ENCODE peak calls at places on chromosomes 4 and X, in four cellular contexts. One of them, this sample, is unnamed.

GRCh38 chr4:148445071-148445902 is 3.1 kb upstream of the NR3C2 start:
- DNase-seq in SK-N-SH: peak; percentile 72
- DNase-seq in H1: no peak
- DNase-seq in GM12878: no peak
- DNase-seq in this sample: peak; percentile 37

GRCh38 chr4:97653701-97654100 is 489.6 kb downstream of the STPG2 start:
- DNase-seq in SK-N-SH: no peak
- DNase-seq in H1: no peak
- DNase-seq in GM12878: no peak
- DNase-seq in this sample: no peak

GRCh38 chrX:118968031-118968430 is 6.4 kb upstream of the LONRF3 start:
- DNase-seq in SK-N-SH: no peak
- DNase-seq in H1: no peak
- DNase-seq in GM12878: no peak
- DNase-seq in this sample: no peak

GRCh38 chr4:8703401-8703696 is 110.8 kb downstream of the CPZ start:
- DNase-seq in SK-N-SH: no peak
- DNase-seq in H1: no peak
- DNase-seq in GM12878: no peak
- DNase-seq in this sample: no peak

GRCh38 chrX:57918750-57919436 is 8.6 kb upstream of the ZXDA start:
- DNase-seq in SK-N-SH: peak; percentile 11
- DNase-seq in H1: no peak
- DNase-seq in GM12878: no peak
- DNase-seq in this sample: no peak

GRCh38 chrX:153782324-153782723 is 1.5 kb downstream of the SRPK3 start:
- DNase-seq in SK-N-SH: no peak
- DNase-seq in H1: no peak
- DNase-seq in GM12878: no peak
- DNase-seq in this sample: peak; percentile 6

GRCh38 chr4:87151730-87152129 is 68.7 kb downstream of the KLHL8 start:
- DNase-seq in SK-N-SH: no peak
- DNase-seq in H1: no peak
- DNase-seq in GM12878: no peak
- DNase-seq in this sample: no peak

GRCh38 chr4:7201351-7202305 is 9.3 kb downstream of the SORCS2 start:
- DNase-seq in SK-N-SH: no peak
- DNase-seq in H1: no peak
- DNase-seq in GM12878: no peak
- DNase-seq in this sample: no peak

GRCh38 chrX:149275836-149276235 is 229.3 kb downstream of the IDS start:
- DNase-seq in SK-N-SH: no peak
- DNase-seq in H1: no peak
- DNase-seq in GM12878: no peak
- DNase-seq in this sample: no peak

GRCh38 chrX:70527053-70527452 is 82.4 kb downstream of the DLG3 start:
- DNase-seq in SK-N-SH: no peak
- DNase-seq in H1: no peak
- DNase-seq in GM12878: no peak
- DNase-seq in this sample: no peak

GRCh38 chr4:39255916-39256315 is 73.6 kb downstream of the WDR19 start:
- DNase-seq in SK-N-SH: no peak
- DNase-seq in H1: no peak
- DNase-seq in GM12878: no peak
- DNase-seq in this sample: no peak

GRCh38 chr4:39255266-39255665 is 72.9 kb downstream of the WDR19 start:
- DNase-seq in SK-N-SH: no peak
- DNase-seq in H1: no peak
- DNase-seq in GM12878: no peak
- DNase-seq in this sample: no peak

GRCh38 chr4:39259571-39260330 is 77.4 kb downstream of the WDR19 start:
- DNase-seq in SK-N-SH: no peak
- DNase-seq in H1: no peak
- DNase-seq in GM12878: no peak
- DNase-seq in this sample: no peak

DNA sequence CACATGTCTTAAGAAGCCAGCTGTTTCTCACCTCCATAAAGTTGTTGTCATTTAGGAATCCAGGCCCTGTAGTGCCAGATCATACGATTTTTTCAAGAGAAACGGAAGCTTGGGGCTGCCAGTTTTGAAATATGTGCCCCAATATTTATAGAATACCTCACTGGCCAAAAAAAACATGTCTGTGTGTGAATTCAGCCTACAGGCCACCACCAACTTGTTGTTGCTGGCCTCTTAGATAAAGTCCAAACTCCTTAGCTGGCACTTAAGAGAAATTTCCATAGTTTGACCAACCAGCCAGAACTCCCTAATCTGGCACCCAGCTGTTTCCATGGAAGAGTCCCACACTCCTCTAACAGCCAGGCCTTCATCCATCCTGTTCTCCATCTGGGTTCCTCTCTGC is 74.1 kb downstream of the WDR19 start:
- DNase-seq in SK-N-SH: no peak
- DNase-seq in H1: no peak
- DNase-seq in GM12878: no peak
- DNase-seq in this sample: no peak
- TF ChIP-seq JUND in SK-N-SH: no peak
- TF ChIP-seq JUND in H1: no peak
- TF ChIP-seq JUND in GM12878: no peak
- TF ChIP-seq JUND in this sample: no peak

DNA sequence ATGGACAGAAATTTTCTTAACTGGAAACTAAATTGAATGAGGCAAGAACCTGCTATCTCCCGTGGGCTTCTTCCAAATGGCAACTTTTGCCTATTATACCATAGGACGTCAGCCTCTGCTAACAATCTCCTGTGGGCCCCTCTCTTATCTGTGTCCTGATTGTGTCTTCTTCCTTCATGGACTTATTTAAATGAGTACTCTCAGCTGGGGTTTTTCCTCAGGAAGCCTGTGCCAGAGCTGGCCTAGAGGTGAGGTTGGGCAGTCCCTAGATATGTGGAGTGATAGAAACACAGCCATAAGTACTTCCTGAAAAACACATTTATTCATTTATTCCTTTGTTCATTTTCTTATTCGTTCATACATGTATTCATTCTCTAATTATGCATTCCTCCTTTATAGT is 712.5 kb upstream of the SLIT2 start:
- DNase-seq in SK-N-SH: no peak
- DNase-seq in H1: no peak
- DNase-seq in GM12878: no peak
- DNase-seq in this sample: no peak
- TF ChIP-seq JUND in SK-N-SH: no peak
- TF ChIP-seq JUND in H1: no peak
- TF ChIP-seq JUND in GM12878: no peak
- TF ChIP-seq JUND in this sample: no peak

GRCh38 chr4:181202249-181202648 is 1041.0 kb upstream of the TENM3 start:
- DNase-seq in SK-N-SH: no peak
- DNase-seq in H1: no peak
- DNase-seq in GM12878: no peak
- DNase-seq in this sample: no peak

GRCh38 chr4:181204109-181204508 is 1039.1 kb upstream of the TENM3 start:
- DNase-seq in SK-N-SH: no peak
- DNase-seq in H1: no peak
- DNase-seq in GM12878: no peak
- DNase-seq in this sample: peak; percentile 13
- TF ChIP-seq JUND in SK-N-SH: no peak
- TF ChIP-seq JUND in H1: no peak
- TF ChIP-seq JUND in GM12878: no peak
- TF ChIP-seq JUND in this sample: no peak

GRCh38 chr4:526971-527460 is 28.0 kb downstream of the PIGG start:
- DNase-seq in SK-N-SH: no peak
- DNase-seq in H1: no peak
- DNase-seq in GM12878: no peak
- DNase-seq in this sample: no peak
- TF ChIP-seq JUND in SK-N-SH: no peak
- TF ChIP-seq JUND in H1: no peak
- TF ChIP-seq JUND in GM12878: no peak
- TF ChIP-seq JUND in this sample: no peak

GRCh38 chr4:78648639-78649363 is 97.2 kb downstream of the ANXA3 start:
- DNase-seq in SK-N-SH: no peak
- DNase-seq in H1: no peak
- DNase-seq in GM12878: no peak
- DNase-seq in this sample: no peak

GRCh38 chr4:78650106-78651021 is 98.8 kb downstream of the ANXA3 start:
- DNase-seq in SK-N-SH: no peak
- DNase-seq in H1: no peak
- DNase-seq in GM12878: no peak
- DNase-seq in this sample: peak; percentile 51

GRCh38 chr4:78652282-78652876 is 100.8 kb downstream of the ANXA3 start:
- DNase-seq in SK-N-SH: no peak
- DNase-seq in H1: no peak
- DNase-seq in GM12878: no peak
- DNase-seq in this sample: no peak

GRCh38 chr4:78653655-78654054 is 102.1 kb downstream of the ANXA3 start:
- DNase-seq in SK-N-SH: peak; percentile 38
- DNase-seq in H1: no peak
- DNase-seq in GM12878: no peak
- DNase-seq in this sample: no peak

DNA sequence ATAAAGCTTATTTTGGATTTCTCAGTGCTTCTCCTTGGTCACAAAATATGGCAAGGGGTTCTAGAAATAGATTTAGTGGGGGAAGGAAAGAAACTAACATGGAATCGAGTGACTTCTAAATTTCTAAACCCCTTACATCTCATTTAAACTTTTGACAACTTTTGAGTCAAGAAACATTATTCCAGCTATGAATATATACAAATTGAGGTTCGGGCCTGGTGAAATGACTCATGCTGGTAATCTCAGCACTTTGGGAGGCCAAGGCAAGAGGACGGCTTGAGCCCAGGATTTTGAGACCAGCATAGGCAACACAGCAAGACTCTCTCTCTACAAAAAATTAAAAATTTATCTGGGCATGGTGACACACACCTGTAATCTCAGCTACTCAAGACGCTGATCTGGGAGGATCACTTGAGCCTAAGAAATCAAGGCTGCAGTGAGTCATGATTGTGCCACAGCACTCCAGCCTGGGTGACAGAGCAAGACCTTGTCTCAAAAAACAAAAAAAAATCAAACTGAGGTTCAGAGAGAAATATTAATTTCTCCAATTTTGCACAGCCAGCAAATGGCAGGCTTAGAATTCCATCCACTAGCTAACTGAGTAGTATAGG is 99.8 kb downstream of the ANXA3 start:
- DNase-seq in SK-N-SH: no peak
- DNase-seq in H1: no peak
- DNase-seq in GM12878: no peak
- DNase-seq in this sample: no peak
- TF ChIP-seq JUND in SK-N-SH: no peak
- TF ChIP-seq JUND in H1: no peak
- TF ChIP-seq JUND in GM12878: no peak
- TF ChIP-seq JUND in this sample: no peak

GRCh38 chr4:85780664-85781063 is 305.7 kb downstream of the ARHGAP24 start:
- DNase-seq in SK-N-SH: no peak
- DNase-seq in H1: no peak
- DNase-seq in GM12878: no peak
- DNase-seq in this sample: no peak

GRCh38 chr4:85783900-85784299 is 308.9 kb downstream of the ARHGAP24 start:
- DNase-seq in SK-N-SH: no peak
- DNase-seq in H1: no peak
- DNase-seq in GM12878: no peak
- DNase-seq in this sample: no peak

GRCh38 chr4:85784947-85785346 is 310.0 kb downstream of the ARHGAP24 start:
- DNase-seq in SK-N-SH: no peak
- DNase-seq in H1: no peak
- DNase-seq in GM12878: no peak
- DNase-seq in this sample: no peak

GRCh38 chr4:85784348-85784747 is 309.4 kb downstream of the ARHGAP24 start:
- DNase-seq in SK-N-SH: no peak
- DNase-seq in H1: no peak
- DNase-seq in GM12878: no peak
- DNase-seq in this sample: no peak

GRCh38 chr4:85783483-85783882 is 308.5 kb downstream of the ARHGAP24 start:
- DNase-seq in SK-N-SH: no peak
- DNase-seq in H1: no peak
- DNase-seq in GM12878: no peak
- DNase-seq in this sample: no peak
- TF ChIP-seq JUND in SK-N-SH: no peak
- TF ChIP-seq JUND in H1: no peak
- TF ChIP-seq JUND in GM12878: no peak
- TF ChIP-seq JUND in this sample: no peak

DNA sequence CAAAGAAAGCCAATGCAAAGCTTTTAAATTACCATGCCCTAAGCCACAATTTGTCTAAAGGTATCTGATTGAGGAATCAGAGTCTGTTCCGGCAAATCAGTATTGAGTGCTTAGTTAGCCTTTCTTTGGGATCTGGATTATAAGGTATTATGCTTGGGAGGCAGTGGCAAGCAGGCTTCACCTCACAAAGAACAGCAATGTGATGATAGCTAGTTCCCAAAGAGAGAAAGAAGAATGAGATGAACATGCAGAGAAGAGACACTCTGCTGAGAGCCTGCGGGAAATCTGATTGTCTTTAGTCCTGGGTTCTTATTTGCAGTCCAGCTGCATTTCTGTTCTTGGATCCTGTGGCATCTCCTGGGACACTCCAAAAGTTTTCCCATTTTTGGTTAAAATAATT is 35.2 kb downstream of the WDFY3 start:
- DNase-seq in SK-N-SH: no peak
- DNase-seq in H1: no peak
- DNase-seq in GM12878: no peak
- DNase-seq in this sample: no peak
- TF ChIP-seq JUND in SK-N-SH: no peak
- TF ChIP-seq JUND in H1: no peak
- TF ChIP-seq JUND in GM12878: no peak
- TF ChIP-seq JUND in this sample: no peak

GRCh38 chr4:174714393-174715211 is 114.4 kb downstream of the GLRA3 start:
- DNase-seq in SK-N-SH: peak; percentile 60
- DNase-seq in H1: peak; percentile 10
- DNase-seq in GM12878: no peak
- DNase-seq in this sample: peak; percentile 63
- TF ChIP-seq JUND in SK-N-SH: no peak
- TF ChIP-seq JUND in H1: no peak
- TF ChIP-seq JUND in GM12878: no peak
- TF ChIP-seq JUND in this sample: no peak

GRCh38 chrX:30735839-30736238 is 82.6 kb downstream of the GK start:
- DNase-seq in SK-N-SH: peak; percentile 45
- DNase-seq in H1: peak; percentile 25
- DNase-seq in GM12878: peak; percentile 35
- DNase-seq in this sample: peak; percentile 66
- TF ChIP-seq JUND in SK-N-SH: no peak
- TF ChIP-seq JUND in H1: no peak
- TF ChIP-seq JUND in GM12878: no peak
- TF ChIP-seq JUND in this sample: no peak

This sample was measured in T47D.